ENCODE peak calls at places on chromosomes 5 and 9, in eight cellular contexts. V, C, Z, X, R, S, U and N are unnamed samples.
A peak's percentile ranks its signal among the peaks of the same experiment; 100 is the strongest.

GRCh38 chr9:28365736-28366135 is 792.5 kb upstream of the C9orf72 start:
- DNase-seq in U (no peak), S (no peak), X (no peak), V (no peak), R (no peak), Z (no peak), C (peak; percentile 26), N (no peak)

GRCh38 chr5:125043781-125044391 is 297.4 kb upstream of the ZNF608 start:
- DNase-seq in R (peak; percentile 6), X (peak; percentile 67), V (no peak), C (peak; percentile 70), U (no peak), S (peak; percentile 90), Z (peak; percentile 33), N (no peak)

GRCh38 chr5:126531543-126532120 is 63.4 kb downstream of the ALDH7A1 start:
- DNase-seq in U (no peak), V (no peak), X (no peak), R (no peak), Z (no peak), C (peak; percentile 78), S (peak; percentile 45), N (no peak)

GRCh38 chr9:69758001-69758730 is 1.6 kb downstream of the PTAR1 start:
- DNase-seq in C (peak; percentile 50), S (no peak), X (no peak), Z (no peak), V (no peak), U (no peak), R (no peak), N (no peak)

GRCh38 chr9:14868418-14868771 is 41.8 kb downstream of the FREM1 start:
- DNase-seq in R (no peak), C (no peak), Z (no peak), S (no peak), X (no peak), V (no peak), U (no peak), N (no peak)

GRCh38 chr9:132970306-132971062 is 8.0 kb upstream of the GFI1B start:
- DNase-seq in R (no peak), U (no peak), S (no peak), C (no peak), Z (no peak), V (no peak), X (no peak), N (no peak)

GRCh38 chr9:532707-533106 is 308.8 kb upstream of the DMRT1 start:
- DNase-seq in S (no peak), V (no peak), X (no peak), Z (no peak), C (no peak), U (no peak), R (no peak), N (no peak)

GRCh38 chr9:115015018-115015635 is 84.7 kb upstream of the TNFSF8 start:
- DNase-seq in X (no peak), U (no peak), S (peak; percentile 34), Z (no peak), C (peak; percentile 84), V (peak; percentile 32), R (no peak), N (no peak)

GRCh38 chr5:154058055-154059038 is 19.6 kb downstream of the MFAP3 start:
- DNase-seq in R (no peak), X (no peak), Z (no peak), S (no peak), C (peak; percentile 57), U (no peak), V (no peak), N (no peak)

GRCh38 chr5:148205044-148205813 is 2.4 kb downstream of the SPINK6 start:
- DNase-seq in C (peak; percentile 89), U (no peak), X (no peak), R (no peak), V (no peak), S (no peak), Z (no peak), N (no peak)

GRCh38 chr5:57501414-57502321 is 19.1 kb upstream of the ACTBL2 start:
- DNase-seq in S (peak; percentile 36), X (peak; percentile 12), R (peak; percentile 9), U (no peak), Z (no peak), C (peak; percentile 48), V (no peak), N (no peak)

GRCh38 chr5:160685695-160686094 is 166.3 kb downstream of the ATP10B start:
- DNase-seq in X (no peak), V (no peak), U (no peak), R (no peak), S (no peak), C (no peak), Z (no peak), N (no peak)

GRCh38 chr9:69097053-69097452 is 61.5 kb downstream of the FXN start:
- DNase-seq in X (no peak), R (no peak), C (peak; percentile 89), S (no peak), V (no peak), Z (no peak), U (no peak), N (no peak)

GRCh38 chr5:72390836-72391235 is 70.7 kb downstream of the PTCD2 start:
- DNase-seq in S (no peak), U (no peak), R (no peak), C (no peak), X (no peak), Z (no peak), V (no peak), N (no peak)

GRCh38 chr5:111172504-111172903 is 51.7 kb upstream of the CAMK4 start:
- DNase-seq in U (no peak), S (no peak), X (no peak), V (no peak), R (no peak), C (no peak), Z (no peak), N (no peak)

GRCh38 chr5:110386782-110387181 is 339.7 kb downstream of the TMEM232 start:
- DNase-seq in U (no peak), V (no peak), Z (no peak), R (no peak), X (no peak), S (no peak), C (no peak), N (no peak)

GRCh38 chr9:75001719-75002421 is 26.2 kb downstream of the CARNMT1 start:
- DNase-seq in S (no peak), X (no peak), V (peak; percentile 67), C (peak; percentile 93), Z (no peak), U (no peak), R (no peak), N (peak; percentile 78)

GRCh38 chr9:134996591-134997530 is 79.1 kb upstream of the FCN1 start:
- DNase-seq in S (no peak), U (no peak), C (no peak), R (no peak), X (no peak), Z (no peak), V (no peak), N (no peak)

GRCh38 chr5:9479361-9479760 is 66.5 kb downstream of the SEMA5A start:
- DNase-seq in C (peak; percentile 22), R (no peak), S (no peak), U (no peak), Z (no peak), X (no peak), V (no peak), N (no peak)

GRCh38 chr9:96524045-96524444 is 74.1 kb downstream of the HABP4 start:
- DNase-seq in R (no peak), Z (no peak), U (no peak), S (no peak), C (peak; percentile 21), X (no peak), V (no peak), N (no peak)

GRCh38 chr9:100170556-100170955 is 71.5 kb downstream of the INVS start:
- DNase-seq in Z (no peak), X (no peak), C (no peak), S (no peak), V (no peak), U (no peak), R (no peak), N (no peak)

DNA sequence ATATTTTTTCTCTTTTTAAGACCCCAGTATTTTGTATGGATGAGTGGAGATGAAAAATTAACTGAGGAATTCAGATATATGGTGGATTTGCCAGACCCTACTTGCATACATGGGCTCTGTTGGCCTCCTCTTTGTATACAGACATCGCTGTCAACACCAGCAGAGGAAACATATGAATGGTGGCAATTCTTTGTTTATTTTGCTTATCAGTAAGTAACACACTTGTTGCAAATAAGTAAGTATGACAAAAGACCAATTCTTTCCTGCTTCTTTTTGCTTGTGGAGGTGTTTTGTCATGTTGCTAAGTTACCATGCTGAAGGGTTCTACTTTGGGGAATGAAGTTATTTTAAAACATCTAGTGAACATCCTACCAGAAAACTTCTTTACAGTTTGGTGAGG is 298.2 kb downstream of the KIF4B start:
- DNase-seq in U (no peak), C (no peak), R (no peak), V (no peak), S (no peak), X (no peak), Z (no peak), N (no peak)
- H3K27ac ChIP-seq in U (no peak overlapping the region), C (no peak overlapping the region), R (no peak overlapping the region), V (no peak overlapping the region), S (no peak overlapping the region), X (no peak overlapping the region), Z (no peak overlapping the region), N (no peak overlapping the region)

GRCh38 chr9:112997236-112997941 is 14.6 kb downstream of the ZNF883 start:
- DNase-seq in V (no peak), C (no peak), R (no peak), X (no peak), U (no peak), S (no peak), Z (no peak), N (no peak)
- H3K9me3 ChIP-seq in V (peaks cover 42% of the 10 kb centered on the region), C (peaks cover 8% of the 10 kb centered on the region), R (peaks cover 14% of the 10 kb centered on the region), X (peaks cover 100% of the 10 kb centered on the region), U (peaks cover 74% of the 10 kb centered on the region), S (peaks cover 95% of the 10 kb centered on the region), Z (peaks cover 19% of the 10 kb centered on the region), N (peaks cover 27% of the 10 kb centered on the region)

GRCh38 chr9:91817106-91817492 is 132.9 kb downstream of the ROR2 start:
- DNase-seq in X (no peak), C (no peak), R (no peak), Z (no peak), V (no peak), S (no peak), U (no peak), N (no peak)
- H3K27ac ChIP-seq in X (no peak overlapping the region), C (no peak overlapping the region), R (no peak overlapping the region), Z (peak overlapping the region; percentile 59), V (no peak overlapping the region), S (no peak overlapping the region), U (no peak overlapping the region), N (peak overlapping the region; percentile 92)

GRCh38 chr5:41708604-41708940 is 161.7 kb downstream of the OXCT1 start:
- DNase-seq in U (no peak), X (no peak), Z (no peak), V (no peak), S (no peak), R (no peak), C (no peak), N (no peak)

DNA sequence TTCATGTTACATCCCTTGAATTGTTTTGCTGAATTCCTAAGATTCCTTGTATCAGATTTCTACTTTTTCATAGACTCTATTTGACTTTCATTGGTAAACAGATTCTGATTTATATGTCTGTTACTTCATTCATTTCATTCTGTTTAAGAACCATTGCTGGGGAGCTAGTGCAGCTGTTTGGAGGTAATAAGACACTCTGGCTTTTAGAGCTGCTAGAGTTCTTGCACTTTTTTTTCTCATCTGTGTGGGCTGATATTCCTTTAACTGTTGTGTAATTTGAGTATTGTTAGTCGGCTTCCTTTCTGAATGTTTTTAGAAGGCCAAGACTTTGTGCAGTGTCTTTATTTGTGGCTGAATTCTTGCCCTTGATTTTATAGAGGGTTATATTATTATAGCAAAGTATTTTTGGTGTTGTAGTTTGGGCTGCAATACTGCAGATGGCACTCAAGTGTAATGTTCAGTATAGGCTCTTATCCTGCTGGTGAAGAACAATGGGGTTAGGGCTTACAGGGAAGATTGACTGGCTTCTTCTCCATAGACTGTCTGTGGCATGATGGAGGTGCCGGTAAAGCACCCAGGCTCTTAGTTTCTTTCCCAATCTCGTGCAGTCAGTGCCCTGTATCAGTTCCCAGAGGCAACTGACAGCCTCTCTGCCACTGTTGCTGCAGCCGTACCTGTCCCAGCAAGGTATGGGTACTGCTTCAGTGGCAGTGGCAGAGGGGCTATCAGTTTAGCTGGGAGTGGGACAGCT is 162.2 kb downstream of the OXCT1 start:
- DNase-seq in S (no peak), V (peak; percentile 9), X (no peak), C (peak; percentile 75), Z (no peak), U (no peak), R (no peak), N (peak; percentile 51)
- H3K9me3 ChIP-seq in S (peaks cover 25% of the 10 kb centered on the region), V (peaks cover 5% of the 10 kb centered on the region), X (peaks cover 70% of the 10 kb centered on the region), C (no peaks in the 10 kb centered on the region), Z (peaks cover 6% of the 10 kb centered on the region), U (peaks cover 8% of the 10 kb centered on the region), R (no peaks in the 10 kb centered on the region), N (no peaks in the 10 kb centered on the region)